ENCODE peak calls at places on chromosomes 2 and 18, in five cellular contexts. P is HT-29, C is kidney tubule cell, D is posterior vena cava, H is SK-N-SH. K is an unnamed sample.

GRCh38 chr18:44625367-44625766 is 55.3 kb upstream of the SETBP1 start:
- DNase-seq in C (peak; percentile 23), D (no peak), H (no peak), P (no peak), K (peak; percentile 37)

GRCh38 chr2:61460168-61460567 is 10.7 kb downstream of the USP34 start:
- DNase-seq in H (no peak), C (peak; percentile 73), P (no peak), D (no peak), K (peak; percentile 14)

GRCh38 chr2:178101321-178102079 is 10.7 kb upstream of the RBM45 start:
- DNase-seq in P (no peak), D (no peak), H (no peak), C (peak; percentile 50), K (no peak)

GRCh38 chr18:50869150-50869549 is 9.8 kb upstream of the ME2 start:
- DNase-seq in H (no peak), D (no peak), C (no peak), P (no peak), K (no peak)

GRCh38 chr2:12769492-12770105 is 52.9 kb downstream of the TRIB2 start:
- DNase-seq in C (no peak), P (no peak), H (no peak), D (peak; percentile 92), K (no peak)

GRCh38 chr2:218405365-218406208 is 5.9 kb downstream of the CTDSP1 start:
- DNase-seq in H (peak; percentile 42), P (no peak), D (no peak), C (no peak), K (peak; percentile 74)

GRCh38 chr2:66433945-66434678 is 813 bp upstream of the MEIS1 start:
- DNase-seq in D (peak; percentile 84), H (peak; percentile 73), P (peak; percentile 74), C (peak; percentile 77), K (peak; percentile 86)

GRCh38 chr2:109637749-109638570 is 23.8 kb downstream of the SOWAHC start:
- DNase-seq in H (no peak), D (no peak), C (no peak), P (peak; percentile 32), K (no peak)

GRCh38 chr18:65016631-65017371 is 734.0 kb upstream of the CDH7 start:
- DNase-seq in C (no peak), P (no peak), H (no peak), D (peak; percentile 72), K (no peak)

GRCh38 chr2:68287580-68288441 is 31.9 kb downstream of the CNRIP1 start:
- DNase-seq in H (no peak), D (no peak), P (no peak), C (peak; percentile 16), K (no peak)

K was measured in endodermal cell.